ENCODE peak calls at places on chromosomes 13 and 19, in five cellular contexts. C, X, E, K and U are unnamed samples.
A peak's percentile ranks its signal among the peaks of the same experiment; 100 is the strongest.

GRCh38 chr13:98200211-98200878 is 23.3 kb upstream of the RNF113B start:
- DNase-seq in C (no peak), X (no peak), E (no peak), K (no peak), U (no peak)

GRCh38 chr19:17872251-17873001 is 681 bp downstream of the SLC5A5 start:
- DNase-seq in C (no peak), X (no peak), E (no peak), K (peak; percentile 68), U (no peak)

GRCh38 chr13:33348366-33348765 is 62.8 kb upstream of the STARD13 start:
- DNase-seq in C (no peak), X (no peak), E (no peak), K (no peak), U (no peak)

GRCh38 chr19:33393286-33394005 is 19.9 kb downstream of the CEBPG start:
- DNase-seq in C (no peak), X (no peak), E (no peak), K (no peak), U (peak; percentile 65)

GRCh38 chr19:51687791-51688664 is 5.1 kb upstream of the SPACA6 start:
- DNase-seq in C (no peak), X (no peak), E (peak; percentile 14), K (no peak), U (peak; percentile 57)

GRCh38 chr13:40535345-40535836 is 131.1 kb downstream of the FOXO1 start:
- DNase-seq in C (no peak), X (no peak), E (no peak), K (no peak), U (no peak)

GRCh38 chr19:48196933-48197665 is 26.6 kb downstream of the ZSWIM9 start:
- DNase-seq in C (no peak), X (no peak), E (no peak), K (no peak), U (no peak)

GRCh38 chr13:94345374-94346195 is 133.9 kb downstream of the DCT start:
- DNase-seq in C (no peak), X (no peak), E (no peak), K (peak; percentile 12), U (peak; percentile 72)

GRCh38 chr13:78121001-78121400 is 202.4 kb upstream of the EDNRB start:
- DNase-seq in C (no peak), X (no peak), E (no peak), K (no peak), U (no peak)

GRCh38 chr19:14214580-14214979 is 8.6 kb upstream of the ADGRL1 start:
- DNase-seq in C (no peak), X (no peak), E (no peak), K (no peak), U (no peak)

GRCh38 chr19:56116606-56117005 is 4.5 kb downstream of the ZNF787 start:
- DNase-seq in C (no peak), X (no peak), E (no peak), K (no peak), U (no peak)

GRCh38 chr19:18477042-18477760 is 39.3 kb upstream of the ISYNA1 start:
- DNase-seq in C (no peak), X (no peak), E (no peak), K (no peak), U (no peak)

GRCh38 chr13:79290595-79291244 is 115.3 kb downstream of the RBM26 start:
- DNase-seq in C (no peak), X (no peak), E (no peak), K (no peak), U (no peak)

GRCh38 chr19:8310342-8311055 is 2.3 kb upstream of the CD320 start:
- DNase-seq in C (no peak), X (no peak), E (no peak), K (no peak), U (no peak)

GRCh38 chr19:55255618-55256423 is 3.0 kb downstream of the PPP6R1 start:
- DNase-seq in C (no peak), X (no peak), E (no peak), K (peak; percentile 51), U (no peak)

GRCh38 chr13:79392882-79393563 is 13.0 kb downstream of the RBM26 start:
- DNase-seq in C (no peak), X (no peak), E (no peak), K (peak; percentile 49), U (no peak)

GRCh38 chr13:30341815-30342570 is 34.6 kb upstream of the KATNAL1 start:
- DNase-seq in C (no peak), X (no peak), E (peak; percentile 25), K (no peak), U (no peak)

GRCh38 chr19:1173160-1173844 is 766 bp downstream of the SBNO2 start:
- DNase-seq in C (no peak), X (no peak), E (no peak), K (peak; percentile 40), U (no peak)

GRCh38 chr13:79060216-79060615 is 345.8 kb downstream of the RBM26 start:
- DNase-seq in C (no peak), X (no peak), E (no peak), K (no peak), U (no peak)

GRCh38 chr13:97435297-97435682 is 1.3 kb downstream of the RAP2A start:
- DNase-seq in C (no peak), X (no peak), E (no peak), K (no peak), U (no peak)

GRCh38 chr19:54388001-54388802 is 23.5 kb upstream of the LAIR1 start:
- DNase-seq in C (no peak), X (no peak), E (no peak), K (peak; percentile 64), U (no peak)

GRCh38 chr19:31312004-31312403 is 37.2 kb downstream of the TSHZ3 start:
- DNase-seq in C (no peak), X (no peak), E (no peak), K (no peak), U (no peak)

GRCh38 chr13:101406787-101407186 is 9.5 kb downstream of the NALCN start:
- DNase-seq in C (no peak), X (no peak), E (no peak), K (no peak), U (no peak)

GRCh38 chr13:103525530-103525929 is 459.3 kb upstream of the SLC10A2 start:
- DNase-seq in C (peak; percentile 23), X (no peak), E (no peak), K (no peak), U (peak; percentile 71)

GRCh38 chr13:65733110-65733509 is 1497.0 kb downstream of the PCDH9 start:
- DNase-seq in C (no peak), X (no peak), E (no peak), K (no peak), U (no peak)

GRCh38 chr13:61084983-61085382 is 330.7 kb downstream of the PCDH20 start:
- DNase-seq in C (no peak), X (no peak), E (no peak), K (no peak), U (no peak)

GRCh38 chr13:53127378-53127777 is 98.8 kb downstream of the OLFM4 start:
- DNase-seq in C (no peak), X (no peak), E (no peak), K (no peak), U (no peak)

GRCh38 chr13:51330741-51331140 is 8.8 kb upstream of the SERPINE3 start:
- DNase-seq in C (no peak), X (no peak), E (peak; percentile 16), K (no peak), U (no peak)

GRCh38 chr13:30880756-30881155 is 25.3 kb upstream of the MEDAG start:
- DNase-seq in C (no peak), X (no peak), E (no peak), K (no peak), U (no peak)

GRCh38 chr13:112846411-112847115 is 122.5 kb upstream of the MCF2L start:
- DNase-seq in C (no peak), X (no peak), E (no peak), K (no peak), U (no peak)

GRCh38 chr19:39052846-39053245 is 20.5 kb upstream of the FBXO27 start:
- DNase-seq in C (no peak), X (no peak), E (peak; percentile 13), K (no peak), U (no peak)

GRCh38 chr19:10353793-10354391 is 14.5 kb upstream of the ICAM3 start:
- DNase-seq in C (no peak), X (no peak), E (no peak), K (peak; percentile 41), U (no peak)

GRCh38 chr13:39282400-39282972 is 244.2 kb downstream of the NHLRC3 start:
- DNase-seq in C (no peak), X (no peak), E (no peak), K (no peak), U (no peak)

GRCh38 chr19:18526316-18526715 is 4.4 kb upstream of the ELL start:
- DNase-seq in C (no peak), X (no peak), E (no peak), K (no peak), U (no peak)